ENCODE peak calls at places on chromosome 13, in seven cellular contexts. J, O, F, H, G, U and C are unnamed samples.

GRCh38 chr13:106521101-106521799 is 14.2 kb downstream of the EFNB2 start:
- DNase-seq in G (no peak), F (peak), J (no peak), H (no peak), U (no peak), O (no peak), C (no peak)

GRCh38 chr13:113735750-113736149 is 23.3 kb upstream of the TMEM255B start:
- DNase-seq in O (no peak), H (no peak), J (no peak), U (no peak), G (no peak), F (no peak), C (no peak)

GRCh38 chr13:100100115-100100879 is 11.4 kb downstream of the PCCA start:
- DNase-seq in F (peak), G (no peak), H (no peak), U (no peak), O (no peak), J (peak), C (no peak)

GRCh38 chr13:25727250-25727649 is 324.6 kb downstream of the SHISA2 start:
- DNase-seq in H (no peak), O (no peak), G (peak), J (no peak), F (peak), U (no peak), C (no peak)

GRCh38 chr13:34867590-34867989 is 74.5 kb upstream of the NBEA start:
- DNase-seq in O (no peak), G (no peak), J (no peak), U (no peak), F (peak), H (no peak), C (no peak)

GRCh38 chr13:59391696-59392095 is 772.0 kb downstream of the DIAPH3 start:
- DNase-seq in F (peak), O (peak), G (peak), H (peak), J (peak), U (peak), C (peak)

GRCh38 chr13:91652389-91652788 is 254.0 kb downstream of the GPC5 start:
- DNase-seq in J (no peak), H (no peak), G (no peak), O (no peak), U (no peak), F (no peak), C (no peak)

GRCh38 chr13:39676315-39676876 is 20.9 kb downstream of the COG6 start:
- DNase-seq in H (no peak), F (peak), G (peak), O (no peak), J (peak), U (peak), C (no peak)

GRCh38 chr13:31200636-31200970 is 828 bp downstream of the B3GLCT start:
- DNase-seq in O (no peak), U (no peak), H (peak), F (peak), J (no peak), G (peak), C (peak)